ENCODE peak calls at places on chromosomes 12 and 14, in five cellular contexts. One of them, this sample, is unnamed.

GRCh38 chr14:59707778-59708635 is 131.4 kb upstream of the CCDC175 start:
- DNase-seq in NCI-H1417: no peak
- DNase-seq in A673: peak; percentile 37
- DNase-seq in mesenchymal stem cell: no peak
- DNase-seq in T-helper 2 cell: no peak
- DNase-seq in this sample: peak; percentile 2

GRCh38 chr14:60171690-60172089 is 6.5 kb upstream of the DHRS7 start:
- DNase-seq in NCI-H1417: no peak
- DNase-seq in A673: no peak
- DNase-seq in mesenchymal stem cell: no peak
- DNase-seq in T-helper 2 cell: no peak
- DNase-seq in this sample: no peak

GRCh38 chr14:100557658-100558057 is 29.6 kb downstream of the BEGAIN start:
- DNase-seq in T-helper 2 cell: no peak
- DNase-seq in NCI-H1417: no peak
- DNase-seq in A673: no peak
- DNase-seq in mesenchymal stem cell: peak; percentile 17
- DNase-seq in this sample: peak; percentile 56

GRCh38 chr14:69087061-69087461 is 65.9 kb downstream of the DCAF5 start:
- DNase-seq in T-helper 2 cell: no peak
- DNase-seq in mesenchymal stem cell: no peak
- DNase-seq in NCI-H1417: no peak
- DNase-seq in A673: no peak
- DNase-seq in this sample: peak; percentile 31

GRCh38 chr14:87990687-87991086 is 2.3 kb downstream of the GALC start:
- DNase-seq in A673: no peak
- DNase-seq in NCI-H1417: no peak
- DNase-seq in mesenchymal stem cell: peak; percentile 17
- DNase-seq in T-helper 2 cell: no peak
- DNase-seq in this sample: no peak

GRCh38 chr14:24316597-24316950 is 5.3 kb downstream of the LTB4R start:
- DNase-seq in T-helper 2 cell: no peak
- DNase-seq in A673: no peak
- DNase-seq in mesenchymal stem cell: no peak
- DNase-seq in NCI-H1417: no peak
- DNase-seq in this sample: no peak

GRCh38 chr12:78121969-78122610 is 291.4 kb downstream of the NAV3 start:
- DNase-seq in A673: peak; percentile 90
- DNase-seq in NCI-H1417: no peak
- DNase-seq in T-helper 2 cell: no peak
- DNase-seq in mesenchymal stem cell: no peak
- DNase-seq in this sample: peak; percentile 53

GRCh38 chr14:49581209-49581960 is 4.8 kb downstream of the RPS29 start:
- DNase-seq in T-helper 2 cell: no peak
- DNase-seq in mesenchymal stem cell: no peak
- DNase-seq in NCI-H1417: no peak
- DNase-seq in A673: no peak
- DNase-seq in this sample: no peak

GRCh38 chr14:103074699-103075341 is 9.2 kb upstream of the LBHD2 start:
- DNase-seq in A673: no peak
- DNase-seq in NCI-H1417: no peak
- DNase-seq in T-helper 2 cell: no peak
- DNase-seq in mesenchymal stem cell: no peak
- DNase-seq in this sample: no peak